ENCODE peak calls at places on chromosomes 5 and 9, in six cellular contexts. One of them, this sample, is unnamed.

GRCh38 chr5:135154197-135154596 is 120.2 kb upstream of the PITX1 start:
- DNase-seq in HCT116: no peak
- DNase-seq in GM23248: peak
- DNase-seq in mammary epithelial cell: peak
- DNase-seq in SK-N-SH: no peak
- DNase-seq in endothelial cell of umbilical vein: no peak
- DNase-seq in this sample: peak

GRCh38 chr5:59287361-59287760 is 606.2 kb downstream of the PDE4D start:
- DNase-seq in HCT116: no peak
- DNase-seq in GM23248: no peak
- DNase-seq in mammary epithelial cell: no peak
- DNase-seq in SK-N-SH: no peak
- DNase-seq in endothelial cell of umbilical vein: no peak
- DNase-seq in this sample: no peak

GRCh38 chr5:154285661-154286408 is 95.3 kb downstream of the GALNT10 start:
- DNase-seq in HCT116: no peak
- DNase-seq in GM23248: peak
- DNase-seq in mammary epithelial cell: no peak
- DNase-seq in SK-N-SH: no peak
- DNase-seq in endothelial cell of umbilical vein: peak
- DNase-seq in this sample: peak

GRCh38 chr9:134634667-134635230 is 6.9 kb upstream of the COL5A1 start:
- DNase-seq in HCT116: no peak
- DNase-seq in GM23248: no peak
- DNase-seq in mammary epithelial cell: no peak
- DNase-seq in SK-N-SH: no peak
- DNase-seq in endothelial cell of umbilical vein: no peak
- DNase-seq in this sample: no peak

GRCh38 chr9:110601098-110601497 is 21.6 kb upstream of the SVEP1 start:
- DNase-seq in HCT116: no peak
- DNase-seq in GM23248: no peak
- DNase-seq in mammary epithelial cell: no peak
- DNase-seq in SK-N-SH: no peak
- DNase-seq in endothelial cell of umbilical vein: no peak
- DNase-seq in this sample: no peak

GRCh38 chr5:82793808-82794419 is 283.3 kb downstream of the TMEM167A start:
- DNase-seq in HCT116: peak
- DNase-seq in GM23248: peak
- DNase-seq in mammary epithelial cell: no peak
- DNase-seq in SK-N-SH: peak
- DNase-seq in endothelial cell of umbilical vein: peak
- DNase-seq in this sample: peak

GRCh38 chr9:14812806-14813205 is 90.3 kb upstream of the CER1 start:
- DNase-seq in HCT116: no peak
- DNase-seq in GM23248: peak
- DNase-seq in mammary epithelial cell: no peak
- DNase-seq in SK-N-SH: no peak
- DNase-seq in endothelial cell of umbilical vein: no peak
- DNase-seq in this sample: no peak

GRCh38 chr5:100668511-100668910 is 133.3 kb downstream of the FAM174A start:
- DNase-seq in HCT116: peak
- DNase-seq in GM23248: peak
- DNase-seq in mammary epithelial cell: peak
- DNase-seq in SK-N-SH: no peak
- DNase-seq in endothelial cell of umbilical vein: peak
- DNase-seq in this sample: no peak

GRCh38 chr5:1540166-1540565 is 16.4 kb upstream of the LPCAT1 start:
- DNase-seq in HCT116: no peak
- DNase-seq in GM23248: no peak
- DNase-seq in mammary epithelial cell: no peak
- DNase-seq in SK-N-SH: no peak
- DNase-seq in endothelial cell of umbilical vein: no peak
- DNase-seq in this sample: no peak

GRCh38 chr9:12781334-12781733 is 6.5 kb downstream of the LURAP1L start:
- DNase-seq in HCT116: no peak
- DNase-seq in GM23248: no peak
- DNase-seq in mammary epithelial cell: no peak
- DNase-seq in SK-N-SH: no peak
- DNase-seq in endothelial cell of umbilical vein: no peak
- DNase-seq in this sample: no peak

GRCh38 chr5:177972613-177973012 is 23.4 kb downstream of the PROP1 start:
- DNase-seq in HCT116: no peak
- DNase-seq in GM23248: no peak
- DNase-seq in mammary epithelial cell: no peak
- DNase-seq in SK-N-SH: no peak
- DNase-seq in endothelial cell of umbilical vein: no peak
- DNase-seq in this sample: peak

GRCh38 chr9:81468084-81468595 is 221.2 kb downstream of the TLE1 start:
- DNase-seq in HCT116: no peak
- DNase-seq in GM23248: no peak
- DNase-seq in mammary epithelial cell: no peak
- DNase-seq in SK-N-SH: no peak
- DNase-seq in endothelial cell of umbilical vein: no peak
- DNase-seq in this sample: no peak

GRCh38 chr9:36721846-36722588 is 149.3 kb downstream of the MELK start:
- DNase-seq in HCT116: no peak
- DNase-seq in GM23248: peak
- DNase-seq in mammary epithelial cell: no peak
- DNase-seq in SK-N-SH: no peak
- DNase-seq in endothelial cell of umbilical vein: peak
- DNase-seq in this sample: no peak

GRCh38 chr5:61245486-61245885 is 83.2 kb upstream of the SMIM15 start:
- DNase-seq in HCT116: no peak
- DNase-seq in GM23248: peak
- DNase-seq in mammary epithelial cell: peak
- DNase-seq in SK-N-SH: peak
- DNase-seq in endothelial cell of umbilical vein: no peak
- DNase-seq in this sample: peak

GRCh38 chr5:3351581-3352442 is 243.8 kb upstream of the IRX1 start:
- DNase-seq in HCT116: no peak
- DNase-seq in GM23248: no peak
- DNase-seq in mammary epithelial cell: no peak
- DNase-seq in SK-N-SH: no peak
- DNase-seq in endothelial cell of umbilical vein: no peak
- DNase-seq in this sample: no peak

GRCh38 chr9:14353222-14354056 is 39.5 kb upstream of the NFIB start:
- DNase-seq in HCT116: peak
- DNase-seq in GM23248: peak
- DNase-seq in mammary epithelial cell: peak
- DNase-seq in SK-N-SH: peak
- DNase-seq in endothelial cell of umbilical vein: peak
- DNase-seq in this sample: peak

GRCh38 chr9:2122299-2122698 is 107.2 kb downstream of the SMARCA2 start:
- DNase-seq in HCT116: no peak
- DNase-seq in GM23248: no peak
- DNase-seq in mammary epithelial cell: no peak
- DNase-seq in SK-N-SH: no peak
- DNase-seq in endothelial cell of umbilical vein: no peak
- DNase-seq in this sample: no peak

GRCh38 chr9:2117527-2117926 is 102.4 kb downstream of the SMARCA2 start:
- DNase-seq in HCT116: no peak
- DNase-seq in GM23248: no peak
- DNase-seq in mammary epithelial cell: no peak
- DNase-seq in SK-N-SH: no peak
- DNase-seq in endothelial cell of umbilical vein: no peak
- DNase-seq in this sample: no peak

GRCh38 chr9:2125909-2126308 is 110.8 kb downstream of the SMARCA2 start:
- DNase-seq in HCT116: no peak
- DNase-seq in GM23248: peak
- DNase-seq in mammary epithelial cell: no peak
- DNase-seq in SK-N-SH: no peak
- DNase-seq in endothelial cell of umbilical vein: peak
- DNase-seq in this sample: no peak

GRCh38 chr9:2119490-2120046 is 104.4 kb downstream of the SMARCA2 start:
- DNase-seq in HCT116: no peak
- DNase-seq in GM23248: no peak
- DNase-seq in mammary epithelial cell: no peak
- DNase-seq in SK-N-SH: no peak
- DNase-seq in endothelial cell of umbilical vein: no peak
- DNase-seq in this sample: no peak

GRCh38 chr9:2120926-2121689 is 106.0 kb downstream of the SMARCA2 start:
- DNase-seq in HCT116: peak
- DNase-seq in GM23248: peak
- DNase-seq in mammary epithelial cell: peak
- DNase-seq in SK-N-SH: no peak
- DNase-seq in endothelial cell of umbilical vein: peak
- DNase-seq in this sample: peak
- H3K4me3 ChIP-seq in HCT116: no peak
- H3K4me3 ChIP-seq in GM23248: no peak
- H3K4me3 ChIP-seq in mammary epithelial cell: no peak
- H3K4me3 ChIP-seq in SK-N-SH: no peak
- H3K4me3 ChIP-seq in endothelial cell of umbilical vein: no peak
- H3K4me3 ChIP-seq in this sample: no peak

DNA sequence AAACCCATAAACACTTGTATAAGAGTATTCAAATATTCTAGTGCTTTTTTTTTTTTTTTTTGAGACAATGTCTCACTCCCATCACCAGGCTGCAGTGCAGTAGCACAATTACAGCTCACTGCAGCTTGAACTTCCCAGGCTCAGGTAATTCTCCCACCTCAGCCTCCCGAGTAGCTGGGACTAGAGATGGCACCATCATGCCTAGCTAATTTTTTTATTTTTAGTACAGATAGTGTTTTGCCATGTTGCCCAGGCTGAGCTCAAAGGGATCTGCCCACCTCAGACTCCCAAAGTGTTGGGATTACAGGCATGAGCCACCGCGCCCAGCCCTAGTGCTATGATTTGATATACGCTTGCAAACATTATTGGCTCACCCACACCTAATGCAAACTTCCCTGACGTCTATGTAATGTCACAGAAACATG is 11.8 kb downstream of the IL6ST start:
- DNase-seq in HCT116: no peak
- DNase-seq in GM23248: peak
- DNase-seq in mammary epithelial cell: no peak
- DNase-seq in SK-N-SH: no peak
- DNase-seq in endothelial cell of umbilical vein: no peak
- DNase-seq in this sample: no peak
- H3K9ac ChIP-seq in HCT116: no peak
- H3K9ac ChIP-seq in GM23248: peak
- H3K9ac ChIP-seq in mammary epithelial cell: no peak
- H3K9ac ChIP-seq in SK-N-SH: no peak
- H3K9ac ChIP-seq in endothelial cell of umbilical vein: no peak
- H3K9ac ChIP-seq in this sample: peak

GRCh38 chr9:136267261-136268111 is 21.9 kb upstream of the QSOX2 start:
- DNase-seq in HCT116: peak
- DNase-seq in GM23248: peak
- DNase-seq in mammary epithelial cell: peak
- DNase-seq in SK-N-SH: peak
- DNase-seq in endothelial cell of umbilical vein: peak
- DNase-seq in this sample: peak
- H3K4me3 ChIP-seq in HCT116: peak
- H3K4me3 ChIP-seq in GM23248: peak
- H3K4me3 ChIP-seq in mammary epithelial cell: peak
- H3K4me3 ChIP-seq in SK-N-SH: peak
- H3K4me3 ChIP-seq in endothelial cell of umbilical vein: peak
- H3K4me3 ChIP-seq in this sample: peak

GRCh38 chr9:124033967-124034366 is 22.4 kb downstream of the LHX2 start:
- DNase-seq in HCT116: no peak
- DNase-seq in GM23248: no peak
- DNase-seq in mammary epithelial cell: no peak
- DNase-seq in SK-N-SH: no peak
- DNase-seq in endothelial cell of umbilical vein: no peak
- DNase-seq in this sample: no peak
- H3K9ac ChIP-seq in HCT116: no peak
- H3K9ac ChIP-seq in GM23248: no peak
- H3K9ac ChIP-seq in mammary epithelial cell: no peak
- H3K9ac ChIP-seq in SK-N-SH: no peak
- H3K9ac ChIP-seq in endothelial cell of umbilical vein: no peak
- H3K9ac ChIP-seq in this sample: no peak

GRCh38 chr9:77017505-77017894 is 2.0 kb upstream of the FOXB2 start:
- DNase-seq in HCT116: no peak
- DNase-seq in GM23248: no peak
- DNase-seq in mammary epithelial cell: no peak
- DNase-seq in SK-N-SH: peak
- DNase-seq in endothelial cell of umbilical vein: no peak
- DNase-seq in this sample: no peak

GRCh38 chr9:77020438-77021264 is 1.2 kb downstream of the FOXB2 start:
- DNase-seq in HCT116: no peak
- DNase-seq in GM23248: peak
- DNase-seq in mammary epithelial cell: no peak
- DNase-seq in SK-N-SH: peak
- DNase-seq in endothelial cell of umbilical vein: no peak
- DNase-seq in this sample: no peak

GRCh38 chr9:77018058-77019009 is 1.1 kb upstream of the FOXB2 start:
- DNase-seq in HCT116: no peak
- DNase-seq in GM23248: peak
- DNase-seq in mammary epithelial cell: no peak
- DNase-seq in SK-N-SH: peak
- DNase-seq in endothelial cell of umbilical vein: no peak
- DNase-seq in this sample: peak

GRCh38 chr9:77019810-77020437 is 469 bp downstream of the FOXB2 start:
- DNase-seq in HCT116: no peak
- DNase-seq in GM23248: no peak
- DNase-seq in mammary epithelial cell: no peak
- DNase-seq in SK-N-SH: no peak
- DNase-seq in endothelial cell of umbilical vein: no peak
- DNase-seq in this sample: no peak

DNA sequence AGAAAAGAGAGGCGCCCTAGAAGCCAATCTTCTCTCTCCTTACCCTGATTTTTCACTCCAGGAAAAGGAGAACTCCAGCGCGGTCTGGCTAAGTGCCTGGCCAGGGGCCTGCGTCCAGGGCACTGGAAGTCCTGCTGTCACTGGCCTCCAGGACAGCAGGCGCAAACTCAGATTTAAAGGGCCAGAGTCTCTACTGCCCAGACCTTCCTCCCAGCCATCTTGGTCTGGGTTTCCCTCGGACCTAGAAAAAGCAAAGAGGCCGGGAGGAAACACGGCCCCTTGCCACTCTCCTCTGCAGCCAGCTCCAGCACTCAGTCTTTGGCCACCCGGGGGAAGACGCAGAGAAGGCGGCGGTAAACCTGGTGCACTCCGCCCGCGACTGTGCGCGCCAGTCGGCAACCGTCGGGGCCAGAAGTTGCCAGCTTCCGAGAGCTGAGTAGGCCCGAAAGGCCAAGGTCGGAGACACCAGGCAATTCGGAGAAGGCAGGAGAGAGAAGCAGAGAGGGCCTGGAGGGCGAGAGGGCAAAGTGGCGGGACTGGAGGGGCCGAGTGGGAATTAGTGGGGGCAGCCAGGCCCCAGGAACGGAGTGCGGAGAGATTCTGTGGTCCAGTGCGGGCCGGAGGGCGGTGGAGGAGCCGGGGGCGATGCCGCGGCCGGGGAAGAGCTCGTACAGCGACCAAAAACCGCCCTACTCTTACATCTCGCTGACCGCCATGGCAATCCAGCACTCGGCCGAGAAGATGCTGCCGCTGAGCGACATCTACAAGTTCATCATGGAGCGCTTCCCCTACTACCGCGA is at the start of gene FOXB2:
- DNase-seq in HCT116: no peak
- DNase-seq in GM23248: no peak
- DNase-seq in mammary epithelial cell: no peak
- DNase-seq in SK-N-SH: peak
- DNase-seq in endothelial cell of umbilical vein: no peak
- DNase-seq in this sample: no peak
- H3K4me3 ChIP-seq in HCT116: no peak
- H3K4me3 ChIP-seq in GM23248: no peak
- H3K4me3 ChIP-seq in mammary epithelial cell: no peak
- H3K4me3 ChIP-seq in SK-N-SH: no peak
- H3K4me3 ChIP-seq in endothelial cell of umbilical vein: no peak
- H3K4me3 ChIP-seq in this sample: peak